ENCODE peak calls at places on chromosomes 3 and 15, in eight cellular contexts. S is mammary epithelial cell, U is MM.1S, D is neuronal stem cell, T is hepatocyte, K is transverse colon, C is AG04450, Z is stomach. A is an unnamed sample.

GRCh38 chr3:79016587-79017380 is 751.0 kb downstream of the ROBO1 start:
- DNase-seq in C (no peak), U (no peak), S (peak), Z (no peak), K (no peak), T (no peak), D (no peak), A (no peak)

GRCh38 chr3:139928708-139929505 is 6.1 kb upstream of the CLSTN2 start:
- DNase-seq in Z (no peak), D (no peak), U (no peak), S (peak), K (no peak), C (no peak), T (no peak), A (no peak)

GRCh38 chr3:4359805-4360502 is 56.8 kb downstream of the SETMAR start:
- DNase-seq in Z (no peak), D (no peak), U (no peak), T (no peak), K (no peak), C (no peak), S (no peak), A (no peak)

GRCh38 chr3:80556728-80557127 is 788.9 kb upstream of the ROBO1 start:
- DNase-seq in K (no peak), D (no peak), U (no peak), C (no peak), Z (no peak), S (no peak), T (peak), A (peak)

GRCh38 chr3:122325769-122326168 is 721 bp downstream of the CSTA start:
- DNase-seq in D (no peak), U (no peak), K (no peak), Z (no peak), S (no peak), C (no peak), T (no peak), A (no peak)

GRCh38 chr3:15099364-15100098 is 583 bp upstream of the RBSN start:
- DNase-seq in D (no peak), U (peak), S (no peak), C (no peak), Z (no peak), K (peak), T (no peak), A (no peak)

GRCh38 chr3:111727843-111728565 is 131.1 kb upstream of the PHLDB2 start:
- DNase-seq in S (no peak), D (no peak), T (no peak), Z (no peak), U (peak), C (no peak), K (no peak), A (no peak)

GRCh38 chr3:188319569-188319968 is 165.6 kb downstream of the LPP start:
- DNase-seq in K (no peak), T (no peak), S (peak), C (no peak), U (no peak), Z (no peak), D (no peak), A (no peak)

GRCh38 chr3:37764586-37764985 is 97.1 kb upstream of the CTDSPL start:
- DNase-seq in D (no peak), C (no peak), S (no peak), K (no peak), U (no peak), Z (no peak), T (no peak), A (no peak)

GRCh38 chr3:49013738-49014660 is 4.4 kb downstream of the DALRD3 start:
- DNase-seq in K (peak), C (no peak), U (peak), Z (peak), T (peak), S (peak), D (no peak), A (no peak)

GRCh38 chr15:40308844-40309189 is 1.1 kb upstream of the PLCB2 start:
- DNase-seq in S (no peak), C (no peak), Z (no peak), U (no peak), K (peak), D (no peak), T (no peak), A (no peak)

GRCh38 chr3:72847751-72848702 is at the start of gene SHQ1:
- DNase-seq in C (peak), Z (peak), S (peak), K (peak), T (peak), U (peak), D (peak), A (peak)

GRCh38 chr3:138364356-138365252 is 16.2 kb downstream of the MRAS start:
- DNase-seq in S (no peak), C (no peak), U (no peak), D (no peak), Z (no peak), T (no peak), K (no peak), A (no peak)

GRCh38 chr3:120498947-120499346 is 48.2 kb upstream of the FSTL1 start:
- DNase-seq in U (no peak), T (peak), K (no peak), C (peak), D (peak), S (peak), Z (no peak), A (no peak)

GRCh38 chr3:108479212-108479611 is 31.2 kb downstream of the MYH15 start:
- DNase-seq in T (no peak), K (no peak), U (no peak), D (no peak), C (no peak), Z (peak), S (no peak), A (no peak)

GRCh38 chr3:183634707-183635106 is 716 bp upstream of the KLHL24 start:
- DNase-seq in T (no peak), Z (no peak), D (no peak), C (no peak), S (peak), U (peak), K (no peak), A (no peak)

GRCh38 chr15:83243634-83244033 is 36.0 kb upstream of the HDGFL3 start:
- DNase-seq in T (no peak), S (no peak), C (no peak), U (no peak), Z (no peak), D (no peak), K (no peak), A (no peak)

GRCh38 chr3:52317601-52318000 is 1.5 kb downstream of the DNAH1 start:
- DNase-seq in S (peak), D (peak), K (peak), U (peak), T (peak), C (no peak), Z (peak), A (no peak)

GRCh38 chr15:70963199-70963598 is 70.6 kb downstream of the LRRC49 start:
- DNase-seq in S (no peak), D (no peak), U (no peak), K (no peak), C (no peak), Z (no peak), T (no peak), A (no peak)

GRCh38 chr3:56616479-56617006 is 59.6 kb downstream of the CCDC66 start:
- DNase-seq in C (no peak), T (no peak), K (no peak), S (no peak), D (no peak), Z (no peak), U (no peak), A (no peak)

GRCh38 chr15:27776501-27776900 is 322.6 kb downstream of the OCA2 start:
- DNase-seq in S (no peak), C (no peak), Z (no peak), K (no peak), D (no peak), U (no peak), T (no peak), A (no peak)

GRCh38 chr3:52253314-52254260 is 8.0 kb downstream of the PPM1M start:
- DNase-seq in T (peak), U (peak), S (no peak), Z (peak), C (no peak), D (no peak), K (peak), A (no peak)

GRCh38 chr15:47411733-47412530 is 305.4 kb upstream of the SEMA6D start:
- DNase-seq in U (no peak), K (no peak), D (no peak), S (no peak), T (no peak), C (no peak), Z (no peak), A (no peak)

GRCh38 chr3:76129441-76129840 is 344.1 kb upstream of the ZNF717 start:
- DNase-seq in Z (no peak), U (no peak), D (no peak), K (no peak), S (no peak), C (no peak), T (no peak), A (no peak)

GRCh38 chr3:194081826-194082225 is 54.1 kb upstream of the HES1 start:
- DNase-seq in Z (no peak), C (no peak), T (no peak), S (no peak), U (no peak), K (no peak), D (no peak), A (no peak)

GRCh38 chr3:179037361-179037760 is 34.2 kb downstream of the ZMAT3 start:
- DNase-seq in T (peak), K (peak), D (no peak), U (no peak), S (peak), Z (no peak), C (no peak), A (peak)

GRCh38 chr15:85137507-85138175 is 156.0 kb downstream of the PDE8A start:
- DNase-seq in U (no peak), C (no peak), Z (no peak), S (no peak), K (no peak), D (no peak), T (no peak), A (no peak)

GRCh38 chr3:116056280-116056679 is 389.0 kb downstream of the LSAMP start:
- DNase-seq in U (peak), K (no peak), D (no peak), T (no peak), Z (no peak), S (no peak), C (no peak), A (no peak)

GRCh38 chr15:62608369-62608768 is 434.2 kb upstream of the TPM1 start:
- DNase-seq in S (no peak), C (no peak), K (no peak), D (no peak), Z (no peak), T (no peak), U (no peak), A (no peak)

GRCh38 chr15:77605582-77605981 is 27.1 kb downstream of the LINGO1 start:
- DNase-seq in Z (no peak), S (no peak), T (no peak), K (no peak), U (no peak), C (no peak), D (no peak), A (no peak)

GRCh38 chr15:77607894-77608261 is 24.8 kb downstream of the LINGO1 start:
- DNase-seq in T (no peak), K (no peak), C (no peak), Z (no peak), D (no peak), S (no peak), U (no peak), A (no peak)

GRCh38 chr15:77608774-77609173 is 23.9 kb downstream of the LINGO1 start:
- DNase-seq in Z (no peak), T (no peak), C (no peak), U (no peak), K (no peak), S (no peak), D (no peak), A (no peak)

GRCh38 chr15:77606142-77607034 is 26.3 kb downstream of the LINGO1 start:
- DNase-seq in K (peak), C (no peak), U (no peak), Z (no peak), S (no peak), D (no peak), T (no peak), A (no peak)

DNA sequence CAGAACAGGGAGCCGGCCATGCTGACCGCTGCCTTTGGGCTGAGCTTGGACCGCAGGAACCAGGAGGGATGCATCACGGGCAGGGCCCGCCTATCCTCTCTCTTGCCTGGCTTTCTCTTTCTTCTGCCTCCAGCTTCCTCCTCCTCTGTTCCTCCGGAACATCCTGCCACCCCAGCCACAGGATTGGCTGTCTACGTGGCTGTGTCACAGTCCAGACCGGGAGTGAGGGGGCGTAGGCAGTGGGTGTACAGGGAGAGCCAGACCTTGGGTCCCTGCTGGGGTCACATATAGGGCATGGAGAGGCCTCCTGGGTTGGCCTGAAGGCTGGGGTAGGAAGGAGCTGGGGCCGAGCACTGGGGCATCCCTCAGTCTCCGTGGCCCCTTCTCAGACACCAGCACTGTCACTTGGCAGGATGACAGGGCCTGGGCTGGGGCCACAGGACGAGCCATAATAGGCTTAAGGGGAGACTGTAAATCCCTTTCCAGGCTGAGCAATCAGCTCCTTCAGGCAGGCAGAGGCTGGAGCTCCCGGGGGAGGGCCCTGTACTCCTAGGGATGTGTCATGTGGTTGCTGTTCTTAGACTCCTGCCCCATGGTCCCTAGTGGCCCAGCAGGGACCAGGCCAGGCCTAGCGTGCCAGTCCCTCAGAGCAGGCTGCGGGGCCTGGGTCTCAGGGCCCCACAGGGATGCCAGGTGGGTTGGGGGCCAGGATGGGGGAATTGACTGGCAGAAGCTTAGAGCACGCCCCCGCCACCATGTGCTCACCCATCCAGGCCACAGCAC is 25.4 kb downstream of the LINGO1 start:
- DNase-seq in U (no peak), D (no peak), Z (no peak), S (no peak), T (peak), C (no peak), K (no peak), A (no peak)
- H3K27ac ChIP-seq in U (no peak), D (peak), Z (no peak), S (no peak), T (peak), C (no peak), K (peak), A (no peak)

GRCh38 chr15:22786868-22787698 is 639 bp downstream of the NIPA1 start:
- DNase-seq in C (no peak), Z (peak), D (peak), K (peak), S (peak), T (peak), U (peak), A (no peak)
- H3K27ac ChIP-seq in C (no peak), Z (peak), D (no peak), K (peak), S (no peak), T (peak), U (no peak), A (peak)

DNA sequence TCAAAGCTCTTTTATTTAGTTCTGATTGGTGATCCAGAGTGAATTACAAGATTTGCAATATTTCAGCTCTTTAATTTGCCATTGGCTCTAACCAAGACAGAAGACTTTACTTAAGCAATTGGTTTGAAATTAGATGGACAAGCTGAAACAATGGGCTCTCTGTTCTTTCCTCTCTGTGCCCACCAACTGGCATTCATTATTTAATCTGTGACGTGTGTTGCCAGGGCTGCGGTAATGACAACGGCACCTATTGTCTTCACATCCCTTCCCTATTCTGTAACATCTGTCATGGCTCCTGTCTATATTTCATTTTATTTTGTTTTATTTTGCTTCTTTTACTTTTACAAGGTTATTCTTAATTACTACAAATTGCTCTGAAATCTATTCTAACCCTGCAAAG is 33.9 kb downstream of the PLD1 start:
- DNase-seq in C (no peak), K (no peak), U (no peak), D (no peak), S (peak), T (no peak), Z (no peak), A (no peak)
- H3K27ac ChIP-seq in C (no peak), K (no peak), U (no peak), D (no peak), S (peak), T (no peak), Z (no peak), A (no peak)

GRCh38 chr15:66508293-66508883 is 3.3 kb downstream of the ZWILCH start:
- DNase-seq in D (no peak), C (no peak), T (no peak), S (no peak), K (no peak), U (no peak), Z (no peak), A (no peak)
- H3K27ac ChIP-seq in D (no peak), C (no peak), T (no peak), S (no peak), K (no peak), U (no peak), Z (no peak), A (no peak)

GRCh38 chr15:43953402-43953801 is 126.6 kb downstream of the WDR76 start:
- DNase-seq in S (no peak), T (no peak), C (no peak), K (no peak), D (no peak), U (no peak), Z (no peak), A (no peak)
- H3K27ac ChIP-seq in S (no peak), T (no peak), C (no peak), K (no peak), D (no peak), U (no peak), Z (no peak), A (no peak)